ENCODE peak calls at places on chromosomes 6 and 20, in ten cellular contexts. H, V, Z, M, R, E, D, K, B and A are unnamed samples.

GRCh38 chr6:123508290-123508689 is 128.5 kb downstream of the TRDN start:
- DNase-seq in H (no peak), V (no peak), Z (no peak), M (no peak), R (no peak), E (no peak), D (no peak), K (no peak), B (no peak), A (no peak)

GRCh38 chr6:80502871-80503270 is 396.4 kb downstream of the BCKDHB start:
- DNase-seq in H (no peak), V (no peak), Z (no peak), M (no peak), R (no peak), E (no peak), D (no peak), K (no peak), B (no peak), A (no peak)

GRCh38 chr20:17859002-17859615 is 109.5 kb downstream of the SNX5 start:
- DNase-seq in H (no peak), V (no peak), Z (no peak), M (no peak), R (no peak), E (no peak), D (no peak), K (no peak), B (no peak), A (no peak)

GRCh38 chr20:44282148-44282547 is 28.9 kb downstream of the FITM2 start:
- DNase-seq in H (no peak), V (no peak), Z (no peak), M (no peak), R (no peak), E (no peak), D (no peak), K (no peak), B (no peak), A (no peak)

GRCh38 chr6:131831392-131831791 is 23.6 kb downstream of the ENPP1 start:
- DNase-seq in H (no peak), V (no peak), Z (no peak), M (no peak), R (no peak), E (peak; percentile 94), D (no peak), K (no peak), B (no peak), A (no peak)

GRCh38 chr6:379367-380181 is 12.0 kb upstream of the IRF4 start:
- DNase-seq in H (no peak), V (peak; percentile 89), Z (no peak), M (no peak), R (no peak), E (no peak), D (no peak), K (no peak), B (no peak), A (no peak)

GRCh38 chr6:50707652-50708325 is 5.5 kb upstream of the TFAP2D start:
- DNase-seq in H (no peak), V (no peak), Z (no peak), M (no peak), R (no peak), E (no peak), D (peak; percentile 85), K (no peak), B (no peak), A (no peak)

GRCh38 chr6:40352006-40352405 is 235.2 kb downstream of the LRFN2 start:
- DNase-seq in H (no peak), V (no peak), Z (peak; percentile 2), M (no peak), R (no peak), E (peak; percentile 6), D (no peak), K (no peak), B (no peak), A (no peak)